ENCODE peak calls at places on chromosomes 11 and 22, in six cellular contexts. R, E, C, J, M and B are unnamed samples.

GRCh38 chr11:74696932-74697687 is 34.1 kb downstream of the CHRDL2 start:
- DNase-seq in R (peak; percentile 56), E (no peak), C (peak; percentile 55), J (no peak), M (peak; percentile 26), B (peak; percentile 73)

GRCh38 chr11:77252555-77253270 is 48.8 kb downstream of the GDPD4 start:
- DNase-seq in R (no peak), E (no peak), C (no peak), J (no peak), M (peak; percentile 65), B (no peak)

GRCh38 chr11:126808851-126809250 is 191.7 kb downstream of the KIRREL3 start:
- DNase-seq in R (no peak), E (no peak), C (no peak), J (no peak), M (no peak), B (no peak)

GRCh38 chr11:11864332-11864731 is 22.6 kb downstream of the USP47 start:
- DNase-seq in R (no peak), E (no peak), C (no peak), J (no peak), M (no peak), B (no peak)

GRCh38 chr11:16924826-16925494 is 89.3 kb downstream of the PLEKHA7 start:
- DNase-seq in R (peak; percentile 96), E (no peak), C (no peak), J (no peak), M (peak; percentile 78), B (no peak)

GRCh38 chr11:103877221-103877620 is 159.2 kb upstream of the DDI1 start:
- DNase-seq in R (no peak), E (no peak), C (no peak), J (no peak), M (no peak), B (peak; percentile 41)

GRCh38 chr11:15807827-15808226 is 548.5 kb downstream of the SOX6 start:
- DNase-seq in R (no peak), E (no peak), C (no peak), J (no peak), M (no peak), B (no peak)

GRCh38 chr11:3195251-3196160 is 23.1 kb downstream of the MRGPRG start:
- DNase-seq in R (no peak), E (peak; percentile 57), C (peak; percentile 43), J (no peak), M (peak; percentile 20), B (peak; percentile 23)

GRCh38 chr11:14073821-14074529 is 111.5 kb downstream of the SPON1 start:
- DNase-seq in R (no peak), E (no peak), C (no peak), J (no peak), M (no peak), B (no peak)

GRCh38 chr22:32964411-32965057 is 93.6 kb downstream of the SYN3 start:
- DNase-seq in R (no peak), E (no peak), C (no peak), J (no peak), M (no peak), B (no peak)

GRCh38 chr11:68938816-68939582 is 35.3 kb downstream of the IGHMBP2 start:
- DNase-seq in R (no peak), E (no peak), C (no peak), J (no peak), M (no peak), B (no peak)

GRCh38 chr22:35399114-35399677 is 744 bp upstream of the MCM5 start:
- DNase-seq in R (no peak), E (peak; percentile 65), C (no peak), J (no peak), M (no peak), B (no peak)

GRCh38 chr11:94084164-94084563 is 44.5 kb upstream of the PANX1 start:
- DNase-seq in R (no peak), E (no peak), C (no peak), J (no peak), M (no peak), B (no peak)

GRCh38 chr11:72924568-72925190 is 110.5 kb downstream of the ATG16L2 start:
- DNase-seq in R (peak; percentile 11), E (peak; percentile 52), C (no peak), J (peak; percentile 13), M (peak; percentile 5), B (peak; percentile 77)

GRCh38 chr22:20015971-20016733 is 471 bp downstream of the ARVCF start:
- DNase-seq in R (no peak), E (peak; percentile 44), C (peak; percentile 99), J (no peak), M (peak; percentile 27), B (peak; percentile 32)

GRCh38 chr11:19651654-19652053 is 61.0 kb upstream of the NAV2 start:
- DNase-seq in R (no peak), E (no peak), C (no peak), J (no peak), M (no peak), B (no peak)

GRCh38 chr11:123431619-123432018 is 1.6 kb downstream of the GRAMD1B start:
- DNase-seq in R (peak; percentile 8), E (peak; percentile 53), C (no peak), J (no peak), M (no peak), B (peak; percentile 66)

GRCh38 chr11:94674005-94674491 is 94.1 kb upstream of the AMOTL1 start:
- DNase-seq in R (no peak), E (no peak), C (no peak), J (no peak), M (no peak), B (no peak)

GRCh38 chr11:71294846-71295600 is 42.6 kb upstream of the SHANK2 start:
- DNase-seq in R (no peak), E (no peak), C (no peak), J (no peak), M (no peak), B (no peak)

GRCh38 chr11:116935089-116935488 is 97.7 kb upstream of the APOA1 start:
- DNase-seq in R (no peak), E (no peak), C (no peak), J (no peak), M (no peak), B (no peak)
- TF ChIP-seq MYC in R (no peak), E (no peak), C (no peak), J (no peak), M (no peak), B (no peak)

GRCh38 chr22:23404689-23405365 is 175.3 kb downstream of the IGLL1 start:
- DNase-seq in R (no peak), E (no peak), C (no peak), J (no peak), M (peak; percentile 35), B (peak; percentile 11)
- TF ChIP-seq MYC in R (no peak), E (no peak), C (no peak), J (no peak), M (no peak), B (no peak)

DNA sequence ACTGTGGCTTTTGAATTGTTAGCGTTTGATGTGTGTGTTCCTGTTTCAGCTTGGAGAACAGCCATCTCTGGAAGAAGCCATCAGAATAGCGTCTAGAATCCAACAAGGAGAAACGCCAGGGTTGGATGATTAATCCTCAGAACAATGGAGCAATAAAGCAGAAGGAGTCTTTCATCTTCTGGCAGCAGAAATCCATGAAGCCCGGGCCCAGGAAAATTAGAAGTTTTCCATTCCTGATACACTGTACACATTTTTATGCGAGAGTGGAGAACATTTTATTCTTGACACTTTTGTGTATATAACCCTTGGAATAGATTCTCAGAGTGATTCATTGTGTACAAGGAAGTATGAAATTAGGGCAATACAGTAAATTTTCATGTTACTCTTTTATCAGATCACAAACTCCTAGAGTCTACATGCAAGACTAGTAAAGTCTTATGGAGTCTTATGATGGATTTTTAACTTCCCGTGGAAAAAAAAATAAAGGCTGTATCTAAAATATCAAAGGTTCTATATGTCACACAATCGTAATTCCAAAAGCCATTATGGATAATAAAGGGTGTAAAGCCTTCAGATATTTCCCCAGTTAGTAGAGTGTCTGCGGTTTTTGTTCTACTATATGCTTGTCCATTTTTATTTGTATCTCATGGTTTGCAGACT is 45.9 kb upstream of the WEE1 start:
- DNase-seq in R (no peak), E (no peak), C (no peak), J (no peak), M (no peak), B (peak; percentile 96)
- TF ChIP-seq MYC in R (no peak), E (no peak), C (no peak), J (no peak), M (no peak), B (no peak)

DNA sequence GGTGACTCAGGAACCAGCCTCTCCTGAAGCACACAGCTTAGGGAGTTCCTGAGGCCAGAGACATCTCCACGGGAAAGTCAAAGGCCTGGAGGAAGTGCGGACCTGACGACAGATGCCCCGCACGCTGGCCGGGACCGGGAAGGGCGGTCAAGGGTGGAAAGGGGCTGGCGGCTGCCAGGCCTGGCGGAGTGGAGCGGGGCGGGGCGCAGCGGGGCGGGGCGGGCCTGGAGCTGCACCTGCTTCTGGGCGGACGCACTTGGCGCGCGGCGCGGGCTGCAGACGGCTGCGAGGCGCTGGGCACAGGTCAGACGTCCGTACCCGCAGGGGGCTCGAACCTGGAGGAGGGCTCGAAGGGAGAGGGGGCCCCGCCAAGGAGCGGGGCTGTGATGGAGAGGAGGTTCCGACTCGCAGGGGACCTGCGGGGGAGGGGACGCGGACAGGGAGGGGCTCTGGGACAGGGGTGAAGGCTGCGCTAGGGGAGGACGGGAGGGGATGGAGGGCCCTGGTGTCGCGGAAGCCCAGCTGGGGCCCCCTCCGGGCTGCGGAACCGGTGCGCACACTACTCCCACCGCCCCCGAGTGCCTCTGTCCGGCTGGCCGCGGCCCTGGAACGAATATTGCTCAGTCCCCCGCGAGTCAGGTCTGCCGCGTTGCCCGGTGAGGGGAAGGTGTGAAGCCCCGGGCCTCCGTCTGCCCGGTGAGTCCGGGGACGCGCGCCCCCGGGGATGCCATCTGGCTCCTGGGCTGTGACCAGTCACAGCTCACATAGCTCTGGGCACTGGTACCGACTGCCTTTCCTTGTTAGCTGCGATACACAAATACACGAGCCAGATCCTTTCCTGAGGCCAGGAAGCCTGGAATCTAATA is at the start of gene TMEM45B:
- DNase-seq in R (no peak), E (no peak), C (no peak), J (no peak), M (no peak), B (no peak)
- TF ChIP-seq MYC in R (no peak), E (no peak), C (no peak), J (no peak), M (no peak), B (no peak)

GRCh38 chr11:115166826-115167225 is 337.4 kb downstream of the CADM1 start:
- DNase-seq in R (no peak), E (no peak), C (no peak), J (no peak), M (no peak), B (no peak)

GRCh38 chr11:115170133-115170815 is 333.9 kb downstream of the CADM1 start:
- DNase-seq in R (no peak), E (peak; percentile 30), C (peak; percentile 30), J (no peak), M (peak; percentile 18), B (peak; percentile 18)

GRCh38 chr11:115164774-115165173 is 339.4 kb downstream of the CADM1 start:
- DNase-seq in R (no peak), E (no peak), C (no peak), J (no peak), M (no peak), B (no peak)

GRCh38 chr11:115168686-115169085 is 335.5 kb downstream of the CADM1 start:
- DNase-seq in R (no peak), E (no peak), C (no peak), J (no peak), M (no peak), B (no peak)

DNA sequence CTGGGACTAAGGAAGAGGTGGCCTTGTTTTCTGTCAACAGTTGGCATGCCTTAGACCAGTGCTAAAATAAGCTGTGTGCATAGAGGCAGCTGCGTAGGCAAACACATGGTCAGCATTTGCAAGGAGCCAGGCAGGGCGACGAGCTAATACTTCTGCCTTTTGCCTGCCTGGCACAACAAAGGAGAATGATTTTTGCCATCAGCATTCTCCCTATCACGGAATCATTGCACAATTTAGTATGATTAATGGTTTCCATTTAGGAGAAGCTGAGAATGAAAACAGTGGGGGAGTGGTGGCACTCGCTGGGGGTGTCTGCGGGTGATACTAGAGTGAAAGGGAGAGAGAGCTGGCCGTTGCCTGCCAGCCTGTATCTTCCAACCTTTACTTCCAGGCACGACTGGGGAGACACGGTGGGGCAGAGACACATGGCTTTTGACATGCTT is 336.0 kb downstream of the CADM1 start:
- DNase-seq in R (no peak), E (no peak), C (no peak), J (no peak), M (no peak), B (no peak)
- TF ChIP-seq MYC in R (no peak), E (no peak), C (no peak), J (no peak), M (no peak), B (no peak)